ENCODE peak calls at places on chromosomes 12 and 14, in ten cellular contexts. X is NCI-H774, H is MCF 10A, O is EL, J is left ventricle myocardium inferior, T is nephron progenitor cell, E is 8988T, C is RPMI8226, I is NCI-H69, Y is HFFc6. U is an unnamed sample.

GRCh38 chr12:92735131-92735721 is 32.4 kb downstream of the PLEKHG7 start:
- DNase-seq in C (no peak), E (no peak), H (peak; percentile 75), Y (peak; percentile 87), O (peak; percentile 61), X (peak; percentile 79), J (no peak), T (no peak), I (peak; percentile 79), U (peak; percentile 98)

GRCh38 chr14:73795466-73795865 is 56.2 kb upstream of the PTGR2 start:
- DNase-seq in Y (no peak), I (no peak), J (no peak), O (no peak), C (no peak), H (no peak), T (no peak), X (no peak), E (no peak), U (no peak)

GRCh38 chr14:41609704-41610183 is 3.1 kb downstream of the LRFN5 start:
- DNase-seq in O (no peak), I (peak; percentile 85), Y (no peak), X (no peak), J (peak; percentile 38), E (no peak), H (no peak), T (peak; percentile 74), C (no peak), U (peak; percentile 82)

GRCh38 chr12:1776139-1776975 is 44.0 kb upstream of the LRTM2 start:
- DNase-seq in I (peak; percentile 75), H (peak; percentile 89), J (no peak), O (peak; percentile 93), C (no peak), E (no peak), T (no peak), X (no peak), Y (peak; percentile 89), U (peak; percentile 72)

GRCh38 chr12:79174656-79175055 is 310.1 kb downstream of the SYT1 start:
- DNase-seq in I (peak; percentile 43), J (no peak), H (peak; percentile 50), C (peak; percentile 31), X (no peak), E (no peak), O (peak; percentile 36), T (no peak), Y (peak; percentile 53), U (peak; percentile 52)

GRCh38 chr12:33825442-33825841 is 196.9 kb upstream of the ALG10 start:
- DNase-seq in H (peak; percentile 1), J (no peak), I (no peak), X (no peak), Y (no peak), E (no peak), T (no peak), C (no peak), O (no peak), U (no peak)

GRCh38 chr12:101697930-101698781 is 716 bp downstream of the CHPT1 start:
- DNase-seq in C (peak; percentile 45), O (peak; percentile 46), H (peak; percentile 68), E (peak; percentile 37), T (no peak), Y (no peak), X (peak; percentile 8), I (peak; percentile 55), J (peak; percentile 64), U (peak; percentile 48)

GRCh38 chr14:58912287-58912686 is 274.5 kb downstream of the DACT1 start:
- DNase-seq in C (no peak), O (no peak), J (no peak), H (no peak), I (no peak), T (no peak), E (no peak), Y (no peak), X (no peak), U (no peak)